ENCODE peak calls at places on chromosome 2, in six cellular contexts. R is A549, L is upper lobe of right lung, E is astrocyte of the spinal cord, Y is fibroblast of mammary gland, M is coronary artery. J is an unnamed sample.

GRCh38 chr2:20135631-20136050 is 84.2 kb upstream of the LAPTM4A start:
- DNase-seq in Y (peak), E (peak), M (no peak), L (peak), R (peak), J (no peak)

GRCh38 chr2:177598321-177598922 is 205.8 kb downstream of the AGPS start:
- DNase-seq in R (no peak), M (no peak), Y (peak), E (peak), L (no peak), J (no peak)

GRCh38 chr2:132424526-132425121 is 8.0 kb downstream of the GPR39 start:
- DNase-seq in R (no peak), L (no peak), E (peak), Y (peak), M (no peak), J (no peak)

GRCh38 chr2:168804214-168804613 is 1.8 kb downstream of the NOSTRIN start:
- DNase-seq in R (no peak), L (no peak), M (no peak), E (no peak), Y (no peak), J (no peak)

GRCh38 chr2:127637725-127638252 is 8.2 kb upstream of the GPR17 start:
- DNase-seq in R (peak), M (no peak), Y (peak), E (peak), L (no peak), J (no peak)

GRCh38 chr2:3168230-3168891 is 209.3 kb downstream of the EIPR1 start:
- DNase-seq in R (no peak), M (no peak), E (peak), L (peak), Y (peak), J (no peak)

GRCh38 chr2:73156539-73157124 is 43.9 kb upstream of the RAB11FIP5 start:
- DNase-seq in M (no peak), E (peak), R (peak), Y (peak), L (peak), J (no peak)

GRCh38 chr2:33069894-33070651 is 123.3 kb downstream of the LTBP1 start:
- DNase-seq in Y (peak), M (peak), L (no peak), E (peak), R (peak), J (no peak)

GRCh38 chr2:226124548-226125011 is 675.0 kb downstream of the IRS1 start:
- DNase-seq in L (no peak), E (peak), Y (peak), M (no peak), R (no peak), J (no peak)

GRCh38 chr2:160303076-160303475 is 103.0 kb upstream of the ITGB6 start:
- DNase-seq in Y (no peak), R (no peak), E (no peak), L (no peak), M (no peak), J (no peak)

GRCh38 chr2:215527738-215528137 is 91.9 kb upstream of the FN1 start:
- DNase-seq in Y (peak), R (no peak), M (no peak), L (no peak), E (peak), J (no peak)

GRCh38 chr2:100819365-100820345 is at the start of gene NPAS2:
- DNase-seq in E (peak), Y (peak), L (peak), M (no peak), R (peak), J (no peak)

DNA sequence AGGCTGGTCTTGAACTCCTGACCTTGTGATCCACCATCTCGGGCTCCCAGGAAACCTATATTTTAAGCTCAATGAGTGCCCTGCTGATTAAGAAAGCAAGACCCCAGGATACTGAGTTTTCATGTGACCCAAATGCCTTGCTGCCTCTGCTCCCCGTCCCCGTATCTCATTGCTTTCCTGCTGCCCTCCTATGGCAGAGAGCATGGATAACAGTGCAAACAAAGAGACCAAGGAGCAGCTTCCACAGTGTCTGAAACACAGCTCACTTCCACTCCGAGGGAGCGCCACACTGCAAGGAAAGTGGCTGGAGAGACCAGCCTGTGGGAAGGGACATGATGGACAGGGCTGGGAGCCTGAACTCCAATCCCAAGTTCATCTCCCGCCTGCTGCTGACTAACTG is 246.8 kb downstream of the TMEM182 start:
- DNase-seq in L (no peak), M (no peak), E (no peak), Y (no peak), R (no peak), J (no peak)
- TF ChIP-seq CTCF in L (no peak), M (no peak), E (no peak), Y (no peak), R (no peak), J (no peak)

DNA sequence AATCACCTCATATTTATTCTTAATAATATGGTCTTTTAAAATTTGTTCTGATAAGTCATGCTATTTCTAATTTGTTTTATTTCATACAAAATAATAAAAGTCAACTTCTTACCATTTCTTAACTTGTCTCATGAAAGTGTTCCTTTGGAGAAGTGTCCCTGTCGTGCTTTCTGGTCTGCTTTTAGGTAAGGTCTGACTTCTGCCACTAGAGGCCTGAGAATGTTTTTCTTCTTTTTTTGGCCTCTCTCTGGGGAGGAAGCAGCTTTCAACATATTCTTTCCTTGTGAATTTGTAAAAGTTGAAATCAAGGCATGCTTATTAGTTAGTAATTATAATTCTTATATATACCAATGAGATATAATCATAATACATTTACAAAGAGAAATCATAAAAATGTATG is 39.4 kb downstream of the MAP2 start:
- DNase-seq in E (no peak), M (no peak), Y (no peak), L (no peak), R (peak), J (no peak)
- TF ChIP-seq CTCF in E (peak), M (no peak), Y (peak), L (peak), R (no peak), J (peak)

DNA sequence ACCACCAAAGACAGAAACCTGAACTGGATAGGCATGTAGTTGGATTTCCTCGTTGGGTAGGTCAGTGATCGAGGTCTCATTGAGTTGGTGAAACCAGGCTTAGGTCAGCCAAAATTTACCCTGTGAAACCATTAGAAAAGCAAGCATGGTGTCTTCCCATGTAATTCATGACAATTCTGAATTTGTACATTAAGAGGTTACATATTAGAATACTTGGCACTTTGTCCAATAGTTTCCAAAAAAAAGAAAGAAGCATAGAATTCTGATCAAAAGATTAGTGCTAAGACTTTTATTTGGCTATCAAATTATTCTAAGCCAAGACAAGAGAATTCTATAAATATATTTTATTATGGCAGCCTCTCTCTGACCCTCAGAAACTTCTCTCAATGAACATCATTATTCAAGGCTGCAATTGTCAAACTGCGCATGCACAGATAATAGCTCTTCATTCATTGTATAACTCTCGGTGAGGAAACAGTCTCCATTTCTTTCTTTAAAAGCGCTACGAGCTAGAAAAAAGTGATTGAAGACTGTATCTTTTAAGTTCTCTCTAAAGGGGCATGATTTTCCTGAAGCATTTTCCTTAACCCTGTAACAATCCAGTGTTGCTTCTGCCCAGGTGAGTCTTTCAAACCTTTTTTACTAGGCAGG is 79.1 kb upstream of the MYCN start:
- DNase-seq in M (no peak), Y (no peak), R (no peak), E (no peak), L (no peak), J (no peak)
- TF ChIP-seq CTCF in M (no peak), Y (no peak), R (no peak), E (no peak), L (no peak), J (no peak)

DNA sequence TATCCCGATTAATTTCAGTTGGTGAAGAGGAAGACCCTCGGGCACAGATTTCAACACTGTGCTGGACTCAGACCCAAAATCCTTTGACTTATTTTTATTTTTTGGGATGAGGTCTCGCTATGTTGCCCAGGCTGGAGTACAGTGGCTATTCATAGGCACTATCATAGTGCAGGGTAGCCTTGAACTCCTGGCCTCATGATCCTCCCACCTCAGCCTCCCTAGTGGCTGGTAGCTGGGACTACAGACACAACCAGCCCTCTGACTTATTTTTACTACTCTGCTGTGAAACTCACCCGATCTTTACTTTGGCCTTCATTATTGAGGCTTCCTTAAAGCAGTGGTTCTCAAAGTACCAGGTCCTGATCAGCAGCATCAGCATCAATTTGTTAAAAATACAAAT is 18.2 kb upstream of the ADAM17 start:
- DNase-seq in R (no peak), M (no peak), Y (no peak), E (no peak), L (no peak), J (no peak)
- TF ChIP-seq CTCF in R (no peak), M (no peak), Y (no peak), E (no peak), L (no peak), J (peak)

GRCh38 chr2:68466361-68466777 is 725 bp downstream of the FBXO48 start:
- DNase-seq in E (peak), M (no peak), Y (peak), R (peak), L (no peak), J (no peak)
- TF ChIP-seq CTCF in E (peak), M (no peak), Y (peak), R (peak), L (peak), J (no peak)

DNA sequence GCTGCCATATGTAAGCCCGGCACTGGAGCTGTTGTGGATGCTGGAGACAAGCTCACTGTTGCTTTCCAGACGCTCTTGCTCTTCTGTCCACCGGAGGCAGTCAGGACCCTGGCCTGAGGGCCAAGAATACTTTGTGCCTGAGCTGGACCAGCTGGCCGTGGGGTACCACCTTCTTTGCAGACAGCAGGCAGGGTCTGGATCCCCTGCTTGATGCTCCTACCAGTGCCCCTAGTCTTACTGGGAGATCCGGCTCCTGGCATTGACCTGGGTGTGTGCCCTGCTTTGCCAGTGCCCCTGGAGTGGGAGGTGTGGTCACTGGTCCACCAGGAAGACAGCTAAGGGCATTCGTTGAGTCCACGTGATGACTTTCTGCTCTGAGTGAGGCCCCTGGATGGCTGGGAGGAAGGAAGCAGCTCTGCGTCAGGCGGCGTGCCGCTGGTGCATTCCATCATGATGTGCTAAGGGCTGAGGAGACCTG is 59.3 kb downstream of the LRRFIP1 start:
- DNase-seq in M (no peak), R (no peak), Y (peak), L (peak), E (no peak), J (no peak)
- TF ChIP-seq CTCF in M (no peak), R (peak), Y (peak), L (no peak), E (peak), J (peak)

GRCh38 chr2:64312622-64312948 is 141.4 kb upstream of the LGALSL start:
- DNase-seq in Y (no peak), R (no peak), L (no peak), M (no peak), E (no peak), J (no peak)
- TF ChIP-seq CTCF in Y (no peak), R (no peak), L (no peak), M (peak), E (no peak), J (no peak)

DNA sequence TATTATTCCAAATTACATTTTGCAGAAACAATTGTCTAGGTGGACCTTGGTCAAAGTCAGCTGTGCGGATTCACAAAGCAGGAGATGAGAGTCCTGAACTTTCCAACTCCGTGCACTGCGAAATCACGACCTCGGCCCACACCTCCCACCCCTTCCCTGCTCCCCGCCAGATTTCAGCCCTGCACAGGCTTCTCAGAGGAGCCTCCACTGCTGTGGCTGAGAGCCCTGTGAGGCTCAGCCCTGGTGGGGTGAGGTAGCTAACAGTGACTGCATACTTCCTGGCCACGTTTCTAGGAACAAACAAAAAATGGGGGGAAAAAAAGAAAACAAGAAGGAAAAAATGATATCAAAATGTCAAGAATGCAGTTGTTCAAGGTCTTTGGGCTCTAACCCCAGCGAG is 729.8 kb upstream of the ID2 start:
- DNase-seq in L (no peak), Y (no peak), R (no peak), M (no peak), E (no peak), J (no peak)
- TF ChIP-seq CTCF in L (no peak), Y (no peak), R (no peak), M (no peak), E (no peak), J (no peak)

J was measured in type B pancreatic cell.